ENCODE peak calls at places on chromosomes 4 and X, in six cellular contexts. R is A549, Q is K562, E is endodermal cell, H is mesendoderm, O is HCT116. X is an unnamed sample.

GRCh38 chr4:76993787-76994641 is 44.5 kb downstream of the SEPTIN11 start:
- DNase-seq in H (no peak), Q (no peak), R (no peak), E (no peak), O (no peak), X (peak; percentile 70)

GRCh38 chr4:145887241-145887964 is 51.2 kb downstream of the ZNF827 start:
- DNase-seq in R (no peak), E (peak; percentile 64), Q (no peak), O (no peak), H (no peak), X (no peak)

GRCh38 chrX:39899876-39900787 is 197.6 kb downstream of the BCOR start:
- DNase-seq in E (no peak), H (no peak), Q (no peak), R (no peak), O (no peak), X (no peak)

GRCh38 chr4:104906274-104906673 is 240.4 kb upstream of the TET2 start:
- DNase-seq in E (no peak), O (no peak), Q (no peak), H (no peak), R (no peak), X (peak; percentile 91)

GRCh38 chr4:57131849-57132745 is 21.9 kb upstream of the IGFBP7 start:
- DNase-seq in R (no peak), Q (no peak), O (no peak), H (peak; percentile 22), E (peak; percentile 63), X (peak; percentile 73)

GRCh38 chrX:15739886-15740285 is 1.8 kb downstream of the CA5B start:
- DNase-seq in H (no peak), E (no peak), R (no peak), O (no peak), Q (no peak), X (no peak)

GRCh38 chrX:67780694-67781109 is 236.9 kb downstream of the AR start:
- DNase-seq in Q (no peak), O (no peak), H (peak; percentile 72), E (no peak), R (no peak), X (peak; percentile 88)

GRCh38 chr4:30757357-30757756 is 37.2 kb downstream of the PCDH7 start:
- DNase-seq in H (no peak), Q (no peak), R (no peak), O (peak; percentile 98), E (no peak), X (no peak)

GRCh38 chr4:19239565-19239964 is 1012.1 kb upstream of the SLIT2 start:
- DNase-seq in Q (no peak), H (no peak), R (no peak), O (no peak), E (no peak), X (no peak)

GRCh38 chr4:1113311-1114009 is at the start of gene RNF212:
- DNase-seq in O (no peak), E (peak; percentile 78), H (peak; percentile 59), R (peak; percentile 18), Q (no peak), X (no peak)

GRCh38 chrX:154419688-154420401 is 8.5 kb downstream of the TAFAZZIN start:
- DNase-seq in Q (no peak), O (no peak), R (no peak), H (no peak), E (no peak), X (no peak)

GRCh38 chr4:186192068-186192751 is 843 bp downstream of the CYP4V2 start:
- DNase-seq in O (no peak), Q (no peak), E (peak; percentile 80), R (peak; percentile 23), H (peak; percentile 73), X (peak; percentile 55)

DNA sequence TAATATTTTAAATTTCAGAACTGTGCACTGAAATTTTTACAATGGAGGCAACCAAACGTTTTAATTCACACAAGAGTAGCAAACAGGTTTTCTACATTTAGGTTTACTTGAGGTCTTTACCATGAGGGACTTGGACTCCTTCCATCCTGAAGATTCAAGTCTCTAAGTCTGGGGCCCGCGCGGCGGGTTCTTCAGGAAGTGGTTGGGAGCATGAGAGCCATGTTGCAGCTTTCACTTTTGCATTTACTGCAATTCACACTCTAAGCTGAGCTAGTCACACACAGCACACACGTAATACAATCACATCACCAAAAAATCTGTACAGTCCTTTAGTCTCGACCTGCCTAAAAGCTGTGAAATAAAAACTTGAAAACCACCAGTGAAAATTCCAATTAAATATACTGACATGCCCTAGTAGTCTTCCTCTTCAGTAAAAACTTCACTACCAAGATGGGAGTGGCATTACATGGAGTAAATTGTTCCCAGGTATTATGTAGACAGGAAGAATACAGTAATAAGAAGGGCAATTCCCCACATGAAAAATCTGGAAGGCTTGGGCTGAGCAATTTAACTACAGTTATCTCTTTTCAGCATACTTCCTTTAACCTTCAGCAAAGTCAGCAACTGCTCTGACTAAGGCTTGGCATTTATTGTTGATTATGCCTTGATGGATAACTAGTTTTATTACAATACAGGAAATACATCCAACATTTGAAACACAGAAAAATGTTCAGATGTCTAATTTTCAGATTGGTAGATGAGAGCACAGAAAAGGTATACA is 571.1 kb upstream of the DIPK2B start:
- DNase-seq in H (no peak), Q (no peak), E (no peak), R (no peak), O (no peak), X (no peak)
- H3K4me3 ChIP-seq in H (no peak overlapping the region), Q (no peak overlapping the region), E (no peak overlapping the region), R (peak overlapping the region; percentile 42), O (peak overlapping the region; percentile 53), X (no peak overlapping the region)

DNA sequence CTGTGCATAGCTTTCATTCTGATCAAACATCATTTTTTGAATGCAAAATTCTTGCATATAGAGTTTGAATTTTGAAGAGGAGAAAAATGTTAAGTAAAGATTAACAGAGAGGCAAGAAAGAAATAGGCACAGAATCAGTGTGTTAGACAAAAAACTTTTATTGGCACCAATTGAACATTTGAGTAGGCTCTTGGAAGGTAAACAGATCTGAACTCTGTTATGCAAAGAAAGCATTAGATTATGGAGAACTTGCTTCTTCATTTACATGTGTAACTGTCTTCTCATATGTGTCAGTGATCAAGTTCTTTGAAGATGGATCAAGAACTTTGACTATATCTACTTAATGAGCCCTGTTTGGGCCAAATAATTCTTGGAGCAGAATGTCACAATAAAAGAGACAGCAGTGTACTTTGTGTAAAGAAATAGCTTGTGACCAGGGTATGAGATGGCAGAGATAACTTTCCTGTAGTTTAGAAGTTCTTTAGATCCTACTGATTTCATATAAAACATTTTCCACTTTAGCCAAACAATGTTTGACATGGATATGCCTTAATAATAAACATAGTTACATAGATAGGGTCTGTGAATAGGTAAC is 61.3 kb downstream of the LIMCH1 start:
- DNase-seq in R (no peak), Q (no peak), E (no peak), H (no peak), O (no peak), X (peak; percentile 39)
- H3K4me1 ChIP-seq in R (peaks cover 88% of the 10 kb centered on the region), Q (no peaks in the 10 kb centered on the region), E (no peaks in the 10 kb centered on the region), H (no peaks in the 10 kb centered on the region), O (peaks cover 10% of the 10 kb centered on the region), X (peaks cover 54% of the 10 kb centered on the region)

DNA sequence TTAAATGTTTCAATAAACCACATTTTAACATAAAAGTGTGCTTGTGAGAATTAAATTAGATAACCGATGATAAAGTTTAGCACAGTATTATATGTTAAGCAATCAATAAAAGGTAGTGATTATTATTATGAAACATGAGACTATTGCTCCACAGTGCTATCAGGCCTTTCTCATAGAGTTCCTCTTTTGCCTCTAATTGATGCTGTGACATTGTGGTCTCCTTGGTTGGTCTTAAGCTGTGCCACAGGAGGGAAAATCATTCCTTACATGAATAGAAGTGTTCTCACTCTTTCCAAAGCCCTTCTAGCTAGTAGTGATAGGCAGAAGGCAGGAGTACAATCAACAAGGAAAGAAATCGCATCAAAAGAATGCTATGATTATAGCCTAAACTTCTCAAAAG is 9.2 kb upstream of the PDHA2 start:
- DNase-seq in Q (no peak), E (no peak), O (no peak), R (no peak), H (no peak), X (no peak)
- H3K4me3 ChIP-seq in Q (no peak overlapping the region), E (no peak overlapping the region), O (no peak overlapping the region), R (no peak overlapping the region), H (no peak overlapping the region), X (no peak overlapping the region)

GRCh38 chr4:114600066-114600552 is 1.5 kb downstream of the UGT8 start:
- DNase-seq in Q (no peak), O (peak; percentile 29), E (no peak), H (no peak), R (no peak), X (peak; percentile 8)

GRCh38 chr4:114601304-114602052 is 2.9 kb downstream of the UGT8 start:
- DNase-seq in R (no peak), Q (no peak), O (no peak), H (no peak), E (no peak), X (no peak)

GRCh38 chr4:114600672-114601071 is 2.1 kb downstream of the UGT8 start:
- DNase-seq in R (no peak), Q (no peak), E (no peak), H (no peak), O (no peak), X (no peak)

GRCh38 chr4:114606240-114606639 is 7.6 kb downstream of the UGT8 start:
- DNase-seq in E (no peak), O (peak; percentile 32), H (peak; percentile 79), Q (no peak), R (no peak), X (no peak)

DNA sequence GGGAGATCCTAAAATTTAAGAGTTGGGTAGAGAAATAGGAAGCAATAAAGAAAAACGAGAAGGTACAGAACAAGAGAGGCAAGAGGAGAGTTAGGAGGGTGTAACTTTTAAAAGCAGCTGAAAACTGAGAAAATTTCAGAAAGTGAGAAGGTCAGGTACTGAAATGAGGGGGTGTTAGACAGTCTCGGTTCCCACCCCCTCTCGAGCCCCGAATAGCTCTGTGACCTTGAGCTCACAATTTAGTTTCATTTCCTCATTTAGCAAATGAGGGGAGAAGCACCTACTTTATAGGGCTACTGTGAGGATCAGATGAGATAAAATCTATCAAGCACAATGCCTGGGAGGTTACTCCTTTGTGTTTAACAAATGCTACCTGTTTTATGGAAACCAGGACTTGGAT is 4.8 kb downstream of the UGT8 start:
- DNase-seq in R (no peak), O (no peak), E (no peak), Q (no peak), H (peak; percentile 16), X (no peak)
- H3K4me1 ChIP-seq in R (no peaks in the 10 kb centered on the region), O (peaks cover 19% of the 10 kb centered on the region), E (no peaks in the 10 kb centered on the region), Q (no peaks in the 10 kb centered on the region), H (peaks cover 8% of the 10 kb centered on the region), X (peaks cover 6% of the 10 kb centered on the region)